ENCODE peak calls at places on chromosome 7, in five cellular contexts. M, E, O, Z and X are unnamed samples.

GRCh38 chr7:27478104-27478503 is 184.6 kb downstream of the HIBADH start:
- DNase-seq in Z (no peak), E (no peak), M (no peak), O (no peak), X (peak)

GRCh38 chr7:101870361-101871062 is 53.1 kb downstream of the CUX1 start:
- DNase-seq in Z (peak), E (peak), O (peak), M (peak), X (peak)

GRCh38 chr7:64877714-64878610 is 25.1 kb upstream of the ZNF273 start:
- DNase-seq in Z (no peak), O (no peak), E (no peak), M (no peak), X (no peak)

GRCh38 chr7:131625817-131626372 is 69.5 kb upstream of the PODXL start:
- DNase-seq in O (peak), E (peak), M (peak), Z (no peak), X (peak)

GRCh38 chr7:151539055-151539714 is 19.5 kb upstream of the RHEB start:
- DNase-seq in M (no peak), Z (no peak), E (peak), O (peak), X (no peak)

GRCh38 chr7:80335473-80336232 is 176.2 kb downstream of the GNAT3 start:
- DNase-seq in M (no peak), E (no peak), Z (no peak), O (peak), X (no peak)

GRCh38 chr7:158321936-158322615 is 265.5 kb downstream of the PTPRN2 start:
- DNase-seq in O (no peak), E (no peak), M (no peak), Z (no peak), X (no peak)

GRCh38 chr7:11760372-11760771 is 71.6 kb downstream of the THSD7A start:
- DNase-seq in M (no peak), Z (no peak), E (no peak), O (peak), X (no peak)

GRCh38 chr7:33195264-33195663 is 65.9 kb downstream of the BBS9 start:
- DNase-seq in E (no peak), Z (no peak), O (no peak), M (no peak), X (peak)

GRCh38 chr7:32879460-32879859 is 12.1 kb downstream of the KBTBD2 start:
- DNase-seq in Z (no peak), M (no peak), E (no peak), O (no peak), X (no peak)

GRCh38 chr7:155811895-155812761 is at the start of gene SHH:
- DNase-seq in E (peak), Z (no peak), M (no peak), O (peak), X (no peak)

GRCh38 chr7:155809947-155810606 is 2.2 kb downstream of the SHH start:
- DNase-seq in O (peak), M (no peak), Z (no peak), E (peak), X (no peak)

GRCh38 chr7:155811560-155811894 is 736 bp downstream of the SHH start:
- DNase-seq in E (peak), Z (no peak), M (no peak), O (peak), X (peak)

GRCh38 chr7:155809332-155809946 is 2.8 kb downstream of the SHH start:
- DNase-seq in Z (no peak), E (peak), M (no peak), O (peak), X (no peak)

GRCh38 chr7:155810607-155811559 is 1.4 kb downstream of the SHH start:
- DNase-seq in E (peak), O (peak), M (no peak), Z (no peak), X (peak)
- TF ChIP-seq EZH2 in E (peak), O (peak), M (no peak), Z (no peak), X (peak)

GRCh38 chr7:91264083-91264923 is at the start of gene FZD1:
- DNase-seq in E (peak), O (peak), Z (peak), M (peak), X (peak)
- TF ChIP-seq CTCF in E (no peak), O (peak), Z (no peak), M (no peak), X (no peak)

DNA sequence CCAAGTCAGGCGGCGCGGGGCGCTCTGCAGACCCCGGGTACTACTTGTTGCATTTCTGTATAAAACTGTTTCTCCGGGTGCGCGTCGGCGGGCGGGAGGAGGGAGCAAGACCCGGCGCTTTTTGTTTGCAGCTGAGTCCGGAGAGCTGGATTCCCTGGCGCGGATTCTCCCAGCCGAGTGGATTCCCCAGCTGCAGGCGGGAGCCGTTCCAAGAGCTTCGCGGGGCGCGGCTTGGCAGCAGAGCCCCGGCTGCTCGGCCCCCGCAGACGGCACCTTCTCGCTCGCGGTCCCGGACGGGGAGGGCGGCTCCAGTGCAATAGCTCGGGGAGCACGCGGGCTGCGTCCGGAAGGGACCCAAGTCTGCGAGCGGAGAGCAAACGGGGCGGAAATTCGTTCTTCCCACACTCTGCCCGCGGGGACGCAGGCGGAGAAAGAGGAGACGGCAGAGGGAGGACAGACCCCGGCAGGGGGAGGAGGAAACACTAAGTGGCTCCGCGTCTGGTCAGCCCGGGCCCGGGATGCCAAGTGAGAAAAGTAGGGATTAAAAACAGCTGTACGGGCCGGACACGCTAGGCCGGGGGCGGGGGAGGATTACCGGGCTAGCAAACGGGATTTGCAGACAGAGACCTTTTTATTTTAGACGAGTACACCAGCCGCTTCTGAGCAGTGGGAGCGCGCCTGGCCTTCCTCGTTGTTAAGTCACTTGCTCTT is at the start of gene TRIL:
- DNase-seq in Z (no peak), O (peak), E (peak), M (no peak), X (no peak)
- TF ChIP-seq EZH2 in Z (no peak), O (peak), E (peak), M (no peak), X (no peak)

GRCh38 chr7:44967571-44968446 is 11.0 kb downstream of the MYO1G start:
- DNase-seq in O (peak), M (no peak), Z (peak), E (peak), X (no peak)
- TF ChIP-seq CTCF in O (peak), M (no peak), Z (peak), E (peak), X (peak)

GRCh38 chr7:155458317-155459132 is 596 bp downstream of the EN2 start:
- DNase-seq in E (peak), O (peak), Z (no peak), M (no peak), X (no peak)
- TF ChIP-seq EZH2 in E (peak), O (peak), Z (no peak), M (no peak), X (no peak)

DNA sequence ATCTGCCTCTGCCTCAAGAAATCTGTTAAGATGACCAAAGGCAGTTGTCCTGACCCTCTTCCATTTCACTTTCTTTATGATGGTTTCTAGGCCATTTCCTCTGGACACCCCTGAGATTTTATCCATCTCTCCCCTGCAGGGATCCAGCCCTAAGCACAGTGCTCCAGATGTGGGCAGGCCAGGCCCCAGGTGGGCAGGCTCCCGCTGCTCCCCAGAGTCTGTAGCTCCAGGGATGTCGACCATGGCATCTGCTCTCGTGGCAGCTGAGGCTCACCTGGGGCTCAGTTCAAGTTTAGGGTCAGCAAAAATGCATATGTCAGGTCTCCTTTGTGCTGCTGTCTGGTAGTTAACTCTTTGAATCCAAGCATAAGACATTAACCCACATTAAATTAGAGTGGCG is 11.8 kb downstream of the CEP41 start:
- DNase-seq in M (no peak), O (no peak), E (no peak), Z (no peak), X (no peak)
- TF ChIP-seq CTCF in M (no peak), O (no peak), E (no peak), Z (no peak), X (no peak)

GRCh38 chr7:139482122-139482521 is 1.4 kb downstream of the KLRG2 start:
- DNase-seq in O (no peak), Z (no peak), M (no peak), E (no peak), X (no peak)
- TF ChIP-seq EZH2 in O (no peak), Z (no peak), M (no peak), E (no peak), X (no peak)

GRCh38 chr7:37452346-37452745 is 3.7 kb upstream of the ELMO1 start:
- DNase-seq in Z (no peak), M (no peak), O (peak), E (peak), X (no peak)
- TF ChIP-seq CTCF in Z (no peak), M (no peak), O (peak), E (no peak), X (no peak)

GRCh38 chr7:76283254-76284159 is 19.0 kb upstream of the HSPB1 start:
- DNase-seq in O (peak), Z (no peak), E (no peak), M (no peak), X (no peak)
- TF ChIP-seq EZH2 in O (no peak), Z (no peak), E (no peak), M (no peak), X (no peak)